ENCODE peak calls at places on chromosomes 3 and 15, in ten cellular contexts. I is G401; R is esophagus squamous epithelium; L is stimulated activated CD8-positive, alpha-beta memory T cell treated with anti-CD3 and anti-CD28 coated beads, Interleukin-15, amount 100 ng/mL, for 1 hour; A is DMS153; B is A172; M is NCI-H510A treated with DMSO at 0.1 percent for 48 hours; N is HAP-1; H is LHCN-M2; C is Peyer's patch. U is an unnamed sample.
A peak's percentile ranks its signal among the peaks of the same experiment; 100 is the strongest.

GRCh38 chr15:66862111-66862815 is 160.2 kb downstream of the SMAD6 start:
- DNase-seq in I (no peak), R (no peak), L (no peak), A (no peak), B (no peak), M (no peak), N (peak; percentile 21), H (peak; percentile 65), C (peak; percentile 27), U (peak; percentile 46)

GRCh38 chr15:70279096-70279495 is 181.4 kb upstream of the TLE3 start:
- DNase-seq in I (no peak), R (no peak), L (no peak), A (no peak), B (no peak), M (no peak), N (no peak), H (no peak), C (peak; percentile 10), U (no peak)

GRCh38 chr3:184760337-184761119 is 48.7 kb upstream of the MAGEF1 start:
- DNase-seq in I (no peak), R (no peak), L (no peak), A (no peak), B (no peak), M (no peak), N (no peak), H (no peak), C (no peak), U (no peak)

GRCh38 chr3:94249491-94250079 is 186.7 kb downstream of the NSUN3 start:
- DNase-seq in I (peak; percentile 28), R (no peak), L (peak; percentile 22), A (no peak), B (peak; percentile 68), M (peak; percentile 0), N (peak; percentile 83), H (peak; percentile 58), C (peak; percentile 85), U (peak; percentile 57)

GRCh38 chr3:64743166-64743565 is 55.4 kb upstream of the ADAMTS9 start:
- DNase-seq in I (no peak), R (no peak), L (no peak), A (no peak), B (no peak), M (no peak), N (peak; percentile 57), H (no peak), C (no peak), U (no peak)

GRCh38 chr3:41362638-41363559 is 163.6 kb downstream of the CTNNB1 start:
- DNase-seq in I (peak; percentile 11), R (no peak), L (no peak), A (no peak), B (no peak), M (no peak), N (peak; percentile 53), H (no peak), C (no peak), U (no peak)

GRCh38 chr3:18351823-18352744 is 73.1 kb downstream of the SATB1 start:
- DNase-seq in I (no peak), R (no peak), L (no peak), A (peak; percentile 66), B (no peak), M (peak; percentile 69), N (no peak), H (no peak), C (no peak), U (no peak)

GRCh38 chr3:23776352-23776891 is 29.3 kb upstream of the UBE2E1 start:
- DNase-seq in I (peak; percentile 90), R (no peak), L (no peak), A (no peak), B (peak; percentile 50), M (no peak), N (no peak), H (peak; percentile 90), C (no peak), U (no peak)

GRCh38 chr3:70658779-70659310 is 346.4 kb upstream of the MDFIC2 start:
- DNase-seq in I (no peak), R (no peak), L (no peak), A (no peak), B (no peak), M (no peak), N (no peak), H (no peak), C (no peak), U (no peak)

GRCh38 chr3:32143849-32144757 is 37.7 kb downstream of the GPD1L start:
- DNase-seq in I (peak; percentile 70), R (no peak), L (no peak), A (no peak), B (peak; percentile 92), M (peak; percentile 72), N (peak; percentile 78), H (peak; percentile 89), C (peak; percentile 79), U (peak; percentile 43)

GRCh38 chr15:36738817-36739216 is 159.4 kb downstream of the CDIN1 start:
- DNase-seq in I (no peak), R (no peak), L (no peak), A (no peak), B (no peak), M (no peak), N (peak; percentile 39), H (no peak), C (no peak), U (no peak)

GRCh38 chr3:72889310-72890165 is 1.7 kb downstream of the GXYLT2 start:
- DNase-seq in I (no peak), R (no peak), L (no peak), A (no peak), B (no peak), M (no peak), N (no peak), H (no peak), C (no peak), U (no peak)

GRCh38 chr3:119481079-119481478 is 12.3 kb downstream of the POGLUT1 start:
- DNase-seq in I (no peak), R (no peak), L (no peak), A (no peak), B (no peak), M (no peak), N (no peak), H (no peak), C (no peak), U (no peak)

GRCh38 chr3:4814302-4814903 is 164.8 kb upstream of the BHLHE40 start:
- DNase-seq in I (no peak), R (no peak), L (no peak), A (peak; percentile 40), B (no peak), M (no peak), N (no peak), H (peak; percentile 67), C (no peak), U (no peak)

GRCh38 chr3:170154084-170154483 is 27.4 kb downstream of the PHC3 start:
- DNase-seq in I (no peak), R (no peak), L (no peak), A (no peak), B (no peak), M (no peak), N (no peak), H (peak; percentile 67), C (no peak), U (no peak)

GRCh38 chr3:185733980-185734724 is 90.7 kb downstream of the IGF2BP2 start:
- DNase-seq in I (peak; percentile 75), R (no peak), L (no peak), A (peak; percentile 62), B (peak; percentile 89), M (peak; percentile 65), N (peak; percentile 75), H (peak; percentile 77), C (peak; percentile 74), U (peak; percentile 61)

GRCh38 chr3:16377847-16378302 is 112.9 kb downstream of the OXNAD1 start:
- DNase-seq in I (peak; percentile 85), R (no peak), L (no peak), A (no peak), B (no peak), M (no peak), N (no peak), H (no peak), C (no peak), U (no peak)

GRCh38 chr3:118080886-118081285 is 953.8 kb downstream of the IGSF11 start:
- DNase-seq in I (no peak), R (no peak), L (no peak), A (no peak), B (no peak), M (no peak), N (no peak), H (no peak), C (no peak), U (no peak)

GRCh38 chr3:108416111-108416869 is 94.1 kb downstream of the MYH15 start:
- DNase-seq in I (no peak), R (no peak), L (no peak), A (no peak), B (no peak), M (no peak), N (no peak), H (no peak), C (no peak), U (no peak)

GRCh38 chr3:14843321-14843720 is 24.6 kb downstream of the FGD5 start:
- DNase-seq in I (no peak), R (no peak), L (no peak), A (no peak), B (no peak), M (no peak), N (no peak), H (no peak), C (no peak), U (no peak)

GRCh38 chr3:143648218-143648617 is 200.1 kb downstream of the SLC9A9 start:
- DNase-seq in I (no peak), R (no peak), L (no peak), A (no peak), B (no peak), M (no peak), N (no peak), H (no peak), C (no peak), U (no peak)

GRCh38 chr15:90497912-90498311 is 31.8 kb upstream of the CRTC3 start:
- DNase-seq in I (no peak), R (no peak), L (no peak), A (peak; percentile 35), B (no peak), M (peak; percentile 43), N (no peak), H (no peak), C (no peak), U (no peak)

GRCh38 chr15:72727154-72727553 is 41.1 kb downstream of the BBS4 start:
- DNase-seq in I (no peak), R (no peak), L (no peak), A (no peak), B (no peak), M (no peak), N (no peak), H (no peak), C (no peak), U (no peak)

GRCh38 chr3:23668430-23668904 is 137.3 kb upstream of the UBE2E1 start:
- DNase-seq in I (no peak), R (no peak), L (no peak), A (no peak), B (peak; percentile 97), M (no peak), N (no peak), H (peak; percentile 89), C (no peak), U (peak; percentile 44)

GRCh38 chr15:35933531-35933930 is 387.6 kb upstream of the DPH6 start:
- DNase-seq in I (no peak), R (no peak), L (no peak), A (no peak), B (no peak), M (no peak), N (no peak), H (no peak), C (no peak), U (no peak)

GRCh38 chr3:172100482-172100881 is 61.1 kb downstream of the FNDC3B start:
- DNase-seq in I (no peak), R (no peak), L (no peak), A (no peak), B (no peak), M (no peak), N (no peak), H (no peak), C (no peak), U (no peak)

GRCh38 chr15:91524534-91524933 is 329.0 kb upstream of the SLCO3A1 start:
- DNase-seq in I (no peak), R (no peak), L (no peak), A (no peak), B (no peak), M (no peak), N (no peak), H (no peak), C (no peak), U (no peak)

GRCh38 chr15:32715276-32715675 is 2.5 kb upstream of the GREM1 start:
- DNase-seq in I (no peak), R (no peak), L (no peak), A (no peak), B (no peak), M (no peak), N (no peak), H (peak; percentile 42), C (no peak), U (no peak)